ENCODE peak calls at places on chromosomes 1 and 21, in five cellular contexts. U is BE2C, J is cardiac fibroblast, I is ascending aorta, D is fibroblast of pulmonary artery. Y is an unnamed sample.

GRCh38 chr1:153985984-153986761 is at the start of gene RAB13:
- DNase-seq in U (peak; percentile 86), J (peak; percentile 92), I (peak; percentile 93), D (peak; percentile 86), Y (peak; percentile 48)

GRCh38 chr21:35342440-35342839 is 293.3 kb upstream of the RUNX1 start:
- DNase-seq in U (no peak), J (no peak), I (no peak), D (no peak), Y (peak; percentile 50)

GRCh38 chr1:79859212-79859948 is 852.9 kb upstream of the ADGRL4 start:
- DNase-seq in U (no peak), J (peak; percentile 89), I (no peak), D (peak; percentile 87), Y (no peak)

GRCh38 chr1:94679336-94680007 is 137.9 kb upstream of the F3 start:
- DNase-seq in U (no peak), J (peak; percentile 44), I (no peak), D (peak; percentile 28), Y (no peak)

GRCh38 chr1:14954210-14954609 is 199.3 kb upstream of the TMEM51 start:
- DNase-seq in U (no peak), J (peak; percentile 56), I (no peak), D (peak; percentile 16), Y (no peak)

GRCh38 chr1:117585086-117585485 is 20.8 kb upstream of the TENT5C start:
- DNase-seq in U (no peak), J (no peak), I (no peak), D (no peak), Y (no peak)

GRCh38 chr1:165871311-165872067 is 44.1 kb downstream of the UCK2 start:
- DNase-seq in U (no peak), J (peak; percentile 50), I (no peak), D (peak; percentile 50), Y (peak; percentile 86)

GRCh38 chr1:41805771-41806471 is 112.8 kb downstream of the HIVEP3 start:
- DNase-seq in U (no peak), J (no peak), I (no peak), D (no peak), Y (peak; percentile 16)

GRCh38 chr1:56578963-56579875 is at the start of gene PLPP3:
- DNase-seq in U (peak; percentile 28), J (peak; percentile 98), I (peak; percentile 94), D (peak; percentile 96), Y (peak; percentile 39)

GRCh38 chr1:11478571-11479374 is at the start of gene DISP3:
- DNase-seq in U (peak; percentile 90), J (peak; percentile 60), I (no peak), D (peak; percentile 46), Y (peak; percentile 78)

GRCh38 chr1:234613992-234614584 is 4.1 kb upstream of the IRF2BP2 start:
- DNase-seq in U (no peak), J (peak; percentile 73), I (no peak), D (peak; percentile 59), Y (no peak)

GRCh38 chr1:12650001-12650421 is 6.1 kb downstream of the AADACL4 start:
- DNase-seq in U (no peak), J (peak; percentile 71), I (no peak), D (peak; percentile 54), Y (no peak)

GRCh38 chr1:183039985-183040447 is 16.8 kb downstream of the LAMC1 start:
- DNase-seq in U (no peak), J (peak; percentile 65), I (no peak), D (peak; percentile 85), Y (peak; percentile 47)

GRCh38 chr1:111656093-111657017 is 36.8 kb downstream of the RAP1A start:
- DNase-seq in U (peak; percentile 38), J (peak; percentile 71), I (no peak), D (peak; percentile 75), Y (peak; percentile 57)

GRCh38 chr1:28322209-28322608 is 6.6 kb upstream of the MED18 start:
- DNase-seq in U (no peak), J (no peak), I (no peak), D (no peak), Y (no peak)

GRCh38 chr1:225866061-225866844 is 15.9 kb downstream of the TMEM63A start:
- DNase-seq in U (no peak), J (peak; percentile 74), I (no peak), D (peak; percentile 87), Y (no peak)

GRCh38 chr1:41889506-41890414 is 29.0 kb downstream of the HIVEP3 start:
- DNase-seq in U (no peak), J (no peak), I (no peak), D (no peak), Y (no peak)

GRCh38 chr1:100671604-100672003 is 47.9 kb upstream of the VCAM1 start:
- DNase-seq in U (no peak), J (peak; percentile 62), I (no peak), D (peak; percentile 42), Y (no peak)

GRCh38 chr1:84433253-84434080 is 35.2 kb downstream of the DNASE2B start:
- DNase-seq in U (peak; percentile 36), J (peak; percentile 89), I (peak; percentile 69), D (peak; percentile 90), Y (peak; percentile 77)

GRCh38 chr1:116794804-116795481 is 40.7 kb downstream of the CD2 start:
- DNase-seq in U (no peak), J (no peak), I (no peak), D (no peak), Y (peak; percentile 88)

GRCh38 chr21:45074048-45074817 is at the start of gene ADARB1:
- DNase-seq in U (peak; percentile 81), J (peak; percentile 70), I (peak; percentile 74), D (peak; percentile 50), Y (peak; percentile 69)

GRCh38 chr1:63874278-63874880 is 100.6 kb downstream of the ROR1 start:
- DNase-seq in U (no peak), J (peak; percentile 35), I (no peak), D (no peak), Y (no peak)

GRCh38 chr1:15355968-15356621 is 53.6 kb upstream of the EFHD2 start:
- DNase-seq in U (no peak), J (no peak), I (no peak), D (no peak), Y (peak; percentile 36)

GRCh38 chr1:39226836-39227235 is 22.3 kb downstream of the MACF1 start:
- DNase-seq in U (no peak), J (no peak), I (no peak), D (no peak), Y (no peak)

GRCh38 chr1:116804736-116805135 is 50.5 kb downstream of the CD2 start:
- DNase-seq in U (no peak), J (no peak), I (no peak), D (no peak), Y (no peak)

GRCh38 chr1:150514913-150515327 is 632 bp upstream of the FALEC start:
- DNase-seq in U (no peak), J (no peak), I (no peak), D (no peak), Y (no peak)

GRCh38 chr1:119326251-119326650 is 42.3 kb upstream of the HAO2 start:
- DNase-seq in U (no peak), J (no peak), I (no peak), D (no peak), Y (no peak)
- H3K4me3 ChIP-seq in U (no peak overlapping the region), J (no peak overlapping the region), I (no peak overlapping the region), D (no peak overlapping the region), Y (no peak overlapping the region)

DNA sequence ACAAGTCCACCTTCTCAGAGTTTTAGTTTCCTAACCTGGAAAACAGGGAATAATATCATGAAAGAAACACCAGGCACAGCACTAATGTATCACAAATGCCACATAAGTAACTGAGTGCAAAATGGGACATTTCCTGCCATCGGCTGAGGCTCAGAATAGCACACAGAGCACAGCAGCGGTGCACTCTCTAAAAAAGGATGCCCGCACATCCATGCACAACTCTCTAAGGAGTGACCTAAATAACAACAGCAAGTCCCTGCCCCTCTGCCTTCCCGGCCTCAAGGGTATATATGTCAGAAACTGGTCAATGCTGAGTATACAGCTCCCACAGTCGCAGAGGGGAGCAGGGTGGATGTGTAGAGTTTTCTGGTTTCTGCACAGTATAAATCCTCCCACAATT is 100.1 kb upstream of the ERG start:
- DNase-seq in U (no peak), J (no peak), I (peak; percentile 51), D (no peak), Y (no peak)
- TF ChIP-seq CTCF in U (no peak), J (no peak), I (no peak), D (no peak), Y (no peak)

GRCh38 chr1:203128691-203129500 is 1.4 kb downstream of the ADORA1 start:
- DNase-seq in U (no peak), J (no peak), I (peak; percentile 52), D (no peak), Y (no peak)
- H3K4me3 ChIP-seq in U (no peak overlapping the region), J (peak overlapping the region; percentile 56), I (no peak overlapping the region), D (peak overlapping the region; percentile 36), Y (no peak overlapping the region)

GRCh38 chr1:85615536-85615935 is 35.0 kb downstream of the CCN1 start:
- DNase-seq in U (no peak), J (peak; percentile 49), I (no peak), D (peak; percentile 47), Y (no peak)

GRCh38 chr1:85611856-85612255 is 31.3 kb downstream of the CCN1 start:
- DNase-seq in U (no peak), J (peak; percentile 99), I (peak; percentile 74), D (peak; percentile 99), Y (no peak)

GRCh38 chr1:85609976-85610375 is 29.4 kb downstream of the CCN1 start:
- DNase-seq in U (no peak), J (no peak), I (no peak), D (no peak), Y (no peak)

GRCh38 chr1:85611390-85611789 is 30.8 kb downstream of the CCN1 start:
- DNase-seq in U (no peak), J (peak; percentile 83), I (no peak), D (peak; percentile 75), Y (no peak)

GRCh38 chr1:85612704-85613361 is 32.3 kb downstream of the CCN1 start:
- DNase-seq in U (no peak), J (peak; percentile 95), I (no peak), D (peak; percentile 95), Y (peak; percentile 45)
- TF ChIP-seq CTCF in U (peak; percentile 28), J (peak; percentile 84), I (peak; percentile 61), D (peak; percentile 69), Y (peak; percentile 49)

DNA sequence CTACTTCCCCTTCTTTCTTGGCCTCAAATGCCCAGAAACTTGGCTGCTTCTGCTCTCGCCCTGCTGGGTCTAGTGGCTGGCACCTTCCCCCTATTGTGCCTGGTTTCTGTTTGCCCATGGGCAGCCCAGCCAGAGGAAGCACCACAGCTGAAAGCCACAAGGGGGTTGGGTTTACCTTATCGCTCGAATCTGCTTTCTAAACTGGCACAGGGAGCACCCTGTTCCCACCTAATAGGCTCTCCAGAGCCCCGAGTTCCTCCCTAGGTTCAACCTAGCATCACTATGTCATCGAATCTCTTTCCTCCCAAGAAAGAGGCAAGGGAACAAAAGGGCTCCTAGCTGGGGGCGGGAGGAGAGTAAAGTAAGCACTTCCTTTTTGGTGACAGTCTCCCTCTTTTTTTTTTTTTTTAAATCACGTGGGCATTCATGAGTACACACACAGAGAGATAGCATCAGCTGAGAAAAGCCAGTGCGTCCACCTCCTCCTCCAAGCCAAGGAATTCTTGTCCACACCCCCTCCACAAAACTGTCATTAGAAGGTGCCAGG is 72.8 kb downstream of the PLEKHA6 start:
- DNase-seq in U (no peak), J (no peak), I (no peak), D (peak; percentile 22), Y (no peak)
- H3K4me3 ChIP-seq in U (peak overlapping the region; percentile 63), J (no peak overlapping the region), I (no peak overlapping the region), D (no peak overlapping the region), Y (no peak overlapping the region)

GRCh38 chr1:103948526-103948925 is 198.8 kb downstream of the AMY1C start:
- DNase-seq in U (no peak), J (no peak), I (no peak), D (peak; percentile 1), Y (no peak)
- TF ChIP-seq CTCF in U (peak; percentile 32), J (no peak), I (no peak), D (no peak), Y (no peak)

GRCh38 chr1:248857201-248857600 is 1.7 kb downstream of the ZNF692 start:
- DNase-seq in U (no peak), J (no peak), I (no peak), D (no peak), Y (no peak)
- H3K4me3 ChIP-seq in U (peak overlapping the region; percentile 87), J (no peak overlapping the region), I (no peak overlapping the region), D (no peak overlapping the region), Y (peak overlapping the region; percentile 79)